ENCODE peak calls at places on chromosomes 6 and 20, in four cellular contexts. H is hepatocyte, X is sigmoid colon, R is GM12865. U is an unnamed sample.

GRCh38 chr6:95249176-95249575 is 328.2 kb upstream of the MANEA start:
- DNase-seq in H (no peak), X (no peak), R (no peak), U (no peak)

GRCh38 chr6:47836639-47837038 is 54.8 kb downstream of the OPN5 start:
- DNase-seq in H (no peak), X (no peak), R (peak), U (no peak)

GRCh38 chr6:4344317-4344899 is 209.0 kb upstream of the ECI2 start:
- DNase-seq in H (no peak), X (no peak), R (no peak), U (no peak)

GRCh38 chr6:111278738-111279137 is 191.4 kb downstream of the SLC16A10 start:
- DNase-seq in H (no peak), X (no peak), R (no peak), U (no peak)

GRCh38 chr6:87922947-87923330 is 124.7 kb upstream of the SPACA1 start:
- DNase-seq in H (no peak), X (no peak), R (peak), U (no peak)

GRCh38 chr6:106339334-106340029 is 13.9 kb upstream of the ATG5 start:
- DNase-seq in H (peak), X (peak), R (peak), U (peak)

GRCh38 chr6:166904101-166904746 is 52.1 kb downstream of the RNASET2 start:
- DNase-seq in H (no peak), X (no peak), R (peak), U (no peak)

GRCh38 chr6:138523347-138524210 is 24.3 kb upstream of the NHSL1 start:
- DNase-seq in H (no peak), X (no peak), R (peak), U (no peak)

GRCh38 chr20:38164624-38165088 is 414 bp downstream of the TGM2 start:
- DNase-seq in H (no peak), X (peak), R (no peak), U (no peak)

GRCh38 chr20:2742934-2743559 is 50.5 kb downstream of the EBF4 start:
- DNase-seq in H (peak), X (peak), R (peak), U (peak)

GRCh38 chr20:41534842-41535241 is 83.3 kb downstream of the CHD6 start:
- DNase-seq in H (no peak), X (no peak), R (no peak), U (no peak)

GRCh38 chr6:158660331-158660730 is 10.5 kb downstream of the SYTL3 start:
- DNase-seq in H (peak), X (peak), R (peak), U (no peak)

GRCh38 chr6:57248311-57248895 is 26.3 kb upstream of the RAB23 start:
- DNase-seq in H (no peak), X (no peak), R (no peak), U (no peak)

GRCh38 chr6:57257911-57258541 is 35.9 kb upstream of the RAB23 start:
- DNase-seq in H (no peak), X (no peak), R (no peak), U (peak)

GRCh38 chr6:20589266-20589665 is 55.0 kb downstream of the CDKAL1 start:
- DNase-seq in H (no peak), X (no peak), R (no peak), U (no peak)

GRCh38 chr6:13830803-13831202 is 16.4 kb upstream of the MCUR1 start:
- DNase-seq in H (no peak), X (no peak), R (peak), U (no peak)
- TF ChIP-seq CTCF in H (no peak), X (no peak), R (no peak), U (no peak)

DNA sequence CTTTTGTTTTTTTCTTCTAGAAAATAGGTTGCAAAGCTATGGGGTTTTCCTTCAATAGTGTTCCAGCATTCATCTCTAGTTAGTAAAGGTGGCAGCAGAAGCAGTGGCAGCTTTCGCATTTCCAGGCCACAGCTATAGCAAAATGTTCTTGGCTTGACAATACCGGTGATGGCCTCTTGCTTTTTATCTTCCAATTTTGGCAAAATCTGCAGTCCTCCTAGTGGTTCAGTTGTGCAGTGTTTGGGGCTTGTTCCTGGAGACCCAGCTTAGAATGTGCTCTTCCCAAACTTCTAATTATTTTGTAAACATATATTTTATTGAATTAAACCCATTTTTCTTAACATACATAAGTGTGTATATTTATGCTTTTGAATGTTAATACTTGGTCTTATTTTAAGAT is 370.6 kb upstream of the MAN1A1 start:
- DNase-seq in H (no peak), X (no peak), R (no peak), U (no peak)
- TF ChIP-seq CTCF in H (no peak), X (no peak), R (peak), U (no peak)

GRCh38 chr6:150967910-150968309 is 102.4 kb downstream of the MTHFD1L start:
- DNase-seq in H (no peak), X (no peak), R (no peak), U (no peak)

GRCh38 chr6:150967381-150967780 is 101.9 kb downstream of the MTHFD1L start:
- DNase-seq in H (no peak), X (no peak), R (no peak), U (no peak)

GRCh38 chr6:150971230-150971629 is 105.7 kb downstream of the MTHFD1L start:
- DNase-seq in H (no peak), X (no peak), R (no peak), U (no peak)

GRCh38 chr6:150966786-150967185 is 101.3 kb downstream of the MTHFD1L start:
- DNase-seq in H (no peak), X (no peak), R (no peak), U (no peak)

GRCh38 chr6:150969901-150970300 is 104.4 kb downstream of the MTHFD1L start:
- DNase-seq in H (no peak), X (no peak), R (no peak), U (no peak)
- TF ChIP-seq CTCF in H (no peak), X (no peak), R (no peak), U (no peak)

DNA sequence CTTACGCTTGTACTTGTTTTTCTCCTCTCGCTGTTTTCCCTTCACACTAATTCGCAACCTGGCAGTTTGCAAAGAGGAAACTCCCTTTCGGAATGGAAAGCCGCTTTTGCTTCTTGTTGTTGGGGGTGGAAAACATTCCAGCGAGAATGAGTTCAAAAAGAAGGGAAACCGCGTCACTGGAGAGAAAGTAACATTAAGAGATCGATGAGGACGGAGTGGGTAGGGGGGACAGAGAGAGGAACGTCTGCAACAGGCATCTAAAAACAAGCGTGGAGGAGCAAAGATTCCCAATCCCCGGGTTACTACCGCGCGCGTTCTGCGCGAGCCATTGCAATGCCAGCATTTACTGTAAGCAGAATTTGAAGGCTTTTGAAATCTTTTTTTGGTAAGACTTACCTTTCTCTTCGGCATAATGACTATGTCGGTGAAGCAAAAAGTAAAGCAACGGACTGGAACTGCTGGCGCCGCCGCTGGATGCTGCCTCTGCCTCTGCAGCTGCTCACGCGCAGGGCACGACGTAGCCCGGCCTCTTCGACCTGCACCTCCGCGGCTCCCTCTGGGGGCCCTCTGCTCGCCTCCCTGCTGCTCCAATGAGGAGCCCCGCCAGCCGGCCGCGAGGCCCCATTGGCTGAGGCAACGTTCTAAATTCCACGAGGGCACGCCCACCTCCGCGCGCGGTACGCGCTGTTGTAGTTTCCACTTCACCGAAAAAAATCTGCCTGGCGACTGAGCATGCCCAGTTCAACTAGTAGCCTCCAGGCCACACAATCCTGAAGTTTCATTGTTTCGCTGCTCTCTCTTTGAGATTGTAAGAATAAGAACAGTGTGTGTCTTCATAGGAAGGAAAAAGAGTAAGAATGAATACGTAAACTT is at the start of gene HMGN3:
- DNase-seq in H (peak), X (peak), R (peak), U (peak)
- TF ChIP-seq CTCF in H (no peak), X (no peak), R (no peak), U (peak)

DNA sequence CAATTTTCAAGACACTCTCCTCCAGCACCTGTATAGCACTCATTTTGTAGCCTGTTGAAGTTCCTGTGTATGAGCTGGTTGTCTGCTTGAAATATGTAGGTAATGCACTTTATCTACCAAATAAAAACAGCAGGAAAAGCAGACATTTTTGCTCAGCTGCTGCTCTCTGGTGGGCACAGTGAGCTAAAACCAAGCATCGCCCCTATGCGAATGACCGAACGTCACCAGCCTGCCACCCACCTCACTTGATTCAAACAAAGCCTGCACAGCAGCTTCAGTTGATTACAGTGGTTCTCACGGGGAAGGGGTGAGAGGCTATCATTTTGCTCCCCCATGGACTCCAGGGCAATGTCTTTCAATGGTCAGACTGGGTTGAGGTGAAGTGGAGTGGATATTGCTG is 185.7 kb downstream of the SASH1 start:
- DNase-seq in H (no peak), X (no peak), R (no peak), U (no peak)
- TF ChIP-seq CTCF in H (peak), X (no peak), R (no peak), U (peak)

DNA sequence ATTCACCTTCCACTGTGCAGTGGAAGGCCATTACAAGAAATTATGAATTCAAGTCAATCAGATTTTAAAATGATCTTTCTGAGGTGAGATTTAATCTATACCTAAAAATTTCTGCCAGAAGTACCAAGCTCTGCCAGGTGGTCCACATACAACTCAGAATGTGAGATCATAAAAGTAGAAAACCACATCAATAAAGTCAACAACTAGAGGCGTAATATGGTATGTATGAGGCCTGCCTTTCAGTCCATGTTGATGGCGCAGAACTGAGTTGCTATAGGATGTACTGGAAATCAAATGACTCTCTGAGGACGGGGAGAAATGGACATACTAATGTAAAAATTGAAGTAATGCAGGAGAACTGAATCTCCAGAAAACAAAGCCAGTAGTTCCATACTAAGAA is 163.8 kb upstream of the FBXL4 start:
- DNase-seq in H (no peak), X (no peak), R (no peak), U (no peak)
- TF ChIP-seq CTCF in H (no peak), X (no peak), R (no peak), U (no peak)